ENCODE peak calls at places on chromosomes 12 and 14, in eight cellular contexts. Y is tibial artery; U is PC-3; V is CD4-positive, alpha-beta memory T cell; J is brain microvascular endothelial cell; Q is SJCRH30; B is Panc1; K is RWPE1. N is an unnamed sample.

GRCh38 chr12:67070307-67070600 is 198.9 kb upstream of the CAND1 start:
- DNase-seq in J (no peak), U (no peak), B (no peak), Q (no peak), K (no peak), V (no peak), Y (no peak), N (no peak)

GRCh38 chr14:61191751-61192150 is 89.4 kb downstream of the TMEM30B start:
- DNase-seq in V (no peak), J (no peak), Q (no peak), U (no peak), Y (no peak), B (no peak), K (no peak), N (no peak)

GRCh38 chr14:51488569-51489220 is 163.0 kb upstream of the FRMD6 start:
- DNase-seq in V (no peak), Q (no peak), B (no peak), U (no peak), J (no peak), K (peak), Y (no peak), N (peak)

GRCh38 chr14:56331815-56332214 is 213.6 kb downstream of the PELI2 start:
- DNase-seq in K (no peak), Q (peak), B (no peak), J (no peak), U (no peak), V (no peak), Y (no peak), N (no peak)

GRCh38 chr14:99667821-99668220 is 16.3 kb upstream of the CYP46A1 start:
- DNase-seq in Y (no peak), V (no peak), B (no peak), K (no peak), U (no peak), Q (no peak), J (no peak), N (no peak)

GRCh38 chr12:49260165-49260564 is 4.7 kb upstream of the TUBA1C start:
- DNase-seq in Y (no peak), V (no peak), B (no peak), K (no peak), J (peak), U (peak), Q (no peak), N (peak)

GRCh38 chr14:47454025-47454424 is 221.4 kb downstream of the MDGA2 start:
- DNase-seq in K (no peak), Q (no peak), Y (no peak), V (no peak), B (no peak), U (no peak), J (no peak), N (no peak)

GRCh38 chr12:132651444-132652100 is 33.0 kb downstream of the P2RX2 start:
- DNase-seq in Y (no peak), V (no peak), K (no peak), Q (no peak), J (no peak), B (no peak), U (no peak), N (no peak)

GRCh38 chr12:131096681-131097181 is 143.0 kb downstream of the ADGRD1 start:
- DNase-seq in Q (no peak), B (no peak), V (no peak), U (no peak), J (no peak), Y (peak), K (no peak), N (no peak)

GRCh38 chr14:96042218-96042930 is 3.2 kb downstream of the C14orf132 start:
- DNase-seq in J (no peak), K (no peak), U (no peak), B (no peak), Y (no peak), Q (no peak), V (no peak), N (peak)

GRCh38 chr12:89355243-89356068 is 3.2 kb upstream of the DUSP6 start:
- DNase-seq in Q (no peak), J (no peak), B (no peak), K (no peak), U (no peak), Y (no peak), V (no peak), N (no peak)
- H3K27ac ChIP-seq in Q (peak), J (peak), B (peak), K (peak), U (no peak), Y (peak), V (no peak), N (no peak)

DNA sequence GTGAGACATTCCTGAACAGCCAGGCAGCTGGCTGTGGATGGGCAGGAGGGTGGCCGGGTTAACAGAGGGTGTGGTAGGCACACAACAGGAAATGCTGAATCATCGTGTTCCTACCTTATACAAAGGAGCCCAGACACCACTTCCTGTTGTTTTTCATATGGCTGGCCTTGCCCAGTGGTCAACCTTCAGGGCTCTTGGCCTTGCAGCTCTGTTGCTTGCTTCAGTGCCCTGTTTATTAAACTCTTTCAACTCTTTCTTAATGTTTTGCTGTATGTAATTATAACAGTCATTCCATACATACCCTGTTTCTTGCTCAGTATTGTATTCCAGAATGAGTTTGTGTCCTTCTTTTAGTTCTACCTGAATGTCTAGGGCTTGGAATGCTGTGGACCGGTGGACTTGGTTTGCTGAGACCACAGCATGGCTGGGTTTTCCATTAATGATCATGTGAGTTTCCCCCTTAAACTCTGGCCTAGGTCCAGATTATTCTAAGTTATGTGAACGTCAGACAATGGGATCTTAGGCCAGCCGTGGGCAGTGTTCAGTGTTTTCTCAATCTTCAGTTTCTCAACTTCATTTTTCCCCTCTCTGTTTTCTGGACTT is 11.9 kb downstream of the CFAP54 start:
- DNase-seq in Q (peak), B (no peak), Y (peak), U (peak), K (peak), J (peak), V (peak), N (peak)
- H3K27ac ChIP-seq in Q (peak), B (no peak), Y (peak), U (peak), K (peak), J (peak), V (peak), N (peak)

DNA sequence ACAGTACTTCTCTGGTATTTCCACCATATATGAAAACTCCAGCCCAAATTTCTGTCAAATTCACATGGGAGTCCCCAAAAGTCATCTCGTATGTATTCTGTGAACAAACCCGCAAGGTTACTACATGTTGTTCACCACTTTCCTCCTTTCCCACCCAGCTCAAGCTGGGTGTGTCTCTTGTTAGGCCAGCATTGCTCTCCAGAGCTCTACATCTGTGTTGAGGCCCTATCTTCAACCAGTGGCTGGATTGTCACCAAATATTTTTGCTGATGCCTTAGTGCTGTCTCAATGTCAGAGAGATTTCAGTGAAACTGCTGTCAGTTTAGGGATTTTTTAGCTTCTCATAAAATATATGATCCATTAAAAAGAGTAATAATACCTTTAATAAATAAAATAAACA is 230.9 kb downstream of the BTG1 start:
- DNase-seq in V (no peak), U (no peak), J (no peak), Q (no peak), B (no peak), Y (no peak), K (no peak), N (no peak)
- H3K27ac ChIP-seq in V (no peak), U (no peak), J (no peak), Q (peak), B (no peak), Y (no peak), K (no peak), N (no peak)

DNA sequence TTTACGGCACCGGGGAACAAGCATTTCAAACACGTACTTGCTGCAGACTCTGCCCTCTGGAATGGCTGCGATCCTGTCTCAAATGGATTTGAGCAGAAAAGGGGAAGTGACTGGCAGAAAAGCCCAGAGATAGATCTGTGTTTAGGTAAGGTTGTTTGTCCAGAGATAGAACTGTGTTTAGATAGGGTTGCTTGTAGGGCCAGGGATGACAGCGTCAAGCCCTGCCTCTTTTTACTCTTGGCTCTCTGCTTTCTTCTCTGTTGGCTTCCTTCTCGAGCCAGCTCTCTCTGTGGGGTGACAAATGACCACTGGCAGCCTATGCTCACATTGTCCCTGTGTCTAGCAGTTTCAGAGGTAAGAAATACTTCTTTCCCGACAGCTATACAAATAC is 11.4 kb downstream of the DGLUCY start:
- DNase-seq in U (no peak), K (no peak), J (no peak), Q (no peak), B (no peak), V (no peak), Y (no peak), N (no peak)
- H3K27ac ChIP-seq in U (no peak), K (no peak), J (no peak), Q (no peak), B (no peak), V (no peak), Y (no peak), N (peak)

DNA sequence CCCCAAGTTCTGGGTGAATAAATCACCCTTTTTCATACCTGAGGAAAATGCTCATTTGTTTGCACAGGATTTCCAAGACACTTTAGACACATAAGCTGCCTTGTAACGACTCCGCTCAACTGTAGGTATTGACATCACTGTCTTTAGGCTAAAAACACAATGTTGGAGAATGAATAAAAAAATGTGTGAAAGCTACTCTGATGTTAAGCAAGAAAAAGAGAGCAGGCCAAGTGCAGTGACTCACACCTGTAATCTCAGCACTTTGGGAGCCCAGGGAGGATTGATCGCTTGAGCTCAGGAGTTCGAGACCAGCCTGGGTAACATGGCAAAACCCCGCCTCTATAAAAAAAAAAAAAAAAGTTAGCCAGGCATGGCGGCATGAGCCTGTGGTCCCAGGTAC is 11.1 kb upstream of the CIPC start:
- DNase-seq in Q (no peak), J (no peak), U (peak), Y (no peak), K (no peak), V (no peak), B (no peak), N (no peak)
- H3K27ac ChIP-seq in Q (no peak), J (no peak), U (no peak), Y (no peak), K (no peak), V (no peak), B (no peak), N (no peak)

GRCh38 chr14:104706733-104707628 is 17.0 kb upstream of the ADSS1 start:
- DNase-seq in U (no peak), J (no peak), B (no peak), Y (no peak), Q (peak), K (no peak), V (no peak), N (no peak)
- H3K27ac ChIP-seq in U (no peak), J (no peak), B (peak), Y (no peak), Q (no peak), K (peak), V (no peak), N (no peak)

GRCh38 chr12:124774054-124774461 is 89.6 kb downstream of the SCARB1 start:
- DNase-seq in U (no peak), B (no peak), K (no peak), Y (no peak), Q (no peak), V (no peak), J (no peak), N (no peak)

GRCh38 chr12:124774462-124775167 is 89.0 kb downstream of the SCARB1 start:
- DNase-seq in K (no peak), J (peak), U (peak), Y (no peak), V (peak), Q (no peak), B (no peak), N (peak)

GRCh38 chr12:124770725-124771124 is 92.9 kb downstream of the SCARB1 start:
- DNase-seq in Q (no peak), Y (no peak), B (no peak), U (no peak), K (no peak), V (no peak), J (no peak), N (no peak)

GRCh38 chr12:124771462-124772361 is 92.0 kb downstream of the SCARB1 start:
- DNase-seq in Q (peak), V (peak), K (peak), Y (peak), J (peak), B (no peak), U (peak), N (peak)

DNA sequence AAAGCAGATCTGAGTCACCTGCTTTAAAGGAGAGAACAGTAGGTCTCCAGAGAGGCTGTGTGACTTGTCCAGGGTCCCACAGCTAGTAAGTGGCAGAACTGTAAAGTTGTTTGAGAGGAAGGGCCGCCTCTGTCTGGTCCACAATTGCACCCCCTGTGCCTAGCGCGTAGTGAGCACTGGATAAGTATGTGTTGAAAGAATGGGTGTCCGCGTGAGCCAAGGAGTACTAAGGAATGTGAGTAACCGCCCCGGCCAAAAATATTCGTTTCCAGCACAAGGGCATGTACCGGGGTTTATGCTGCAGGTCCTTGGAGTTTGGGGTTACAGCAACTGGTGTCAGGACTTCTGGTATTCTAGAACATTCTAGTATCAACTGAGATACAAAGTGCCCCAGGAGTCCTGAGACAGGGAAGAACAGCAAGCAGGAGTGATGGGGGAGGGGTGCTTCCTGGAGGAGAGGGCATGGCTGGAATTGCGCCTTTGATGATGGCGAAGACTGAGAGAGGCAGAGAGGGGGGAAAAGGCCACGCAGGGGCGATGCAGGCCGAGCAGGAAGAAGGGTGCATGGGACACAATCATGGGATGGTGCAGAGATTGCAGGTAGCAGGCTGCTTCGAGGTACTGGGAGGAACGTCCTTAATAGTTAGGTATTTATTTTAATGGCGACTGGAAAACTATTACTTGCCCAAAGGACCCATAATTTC is 91.0 kb downstream of the SCARB1 start:
- DNase-seq in K (no peak), Q (no peak), U (peak), J (no peak), V (no peak), B (no peak), Y (no peak), N (no peak)
- H3K27ac ChIP-seq in K (no peak), Q (no peak), U (no peak), J (no peak), V (no peak), B (no peak), Y (no peak), N (no peak)

GRCh38 chr12:104738371-104738710 is 219.7 kb downstream of the SLC41A2 start:
- DNase-seq in U (no peak), K (peak), Q (no peak), B (no peak), Y (no peak), V (no peak), J (no peak), N (peak)
- H3K27ac ChIP-seq in U (no peak), K (peak), Q (peak), B (no peak), Y (no peak), V (no peak), J (no peak), N (no peak)